ENCODE peak calls at places on chromosomes 1 and 21, in seven cellular contexts. One of them, this sample, is unnamed. For H3K27me3, the result is how much of the 10 kb centered on the place peaks cover.

GRCh38 chr1:158049867-158050266 is 56.4 kb downstream of the KIRREL1 start:
- DNase-seq in brain microvascular endothelial cell: no peak
- DNase-seq in cardiac muscle cell: peak
- DNase-seq in hepatocyte: no peak
- DNase-seq in heart left ventricle: no peak
- DNase-seq in thoracic aorta: no peak
- DNase-seq in lower lobe of right lung: no peak
- DNase-seq in this sample: no peak

GRCh38 chr1:58345215-58346075 is 201.1 kb downstream of the OMA1 start:
- DNase-seq in brain microvascular endothelial cell: no peak
- DNase-seq in cardiac muscle cell: no peak
- DNase-seq in hepatocyte: no peak
- DNase-seq in heart left ventricle: no peak
- DNase-seq in thoracic aorta: no peak
- DNase-seq in lower lobe of right lung: no peak
- DNase-seq in this sample: no peak

GRCh38 chr1:205588691-205589445 is 42.9 kb downstream of the ELK4 start:
- DNase-seq in brain microvascular endothelial cell: peak
- DNase-seq in cardiac muscle cell: peak
- DNase-seq in hepatocyte: peak
- DNase-seq in heart left ventricle: no peak
- DNase-seq in thoracic aorta: no peak
- DNase-seq in lower lobe of right lung: no peak
- DNase-seq in this sample: no peak

GRCh38 chr1:193058529-193059281 is 455 bp downstream of the UCHL5 start:
- DNase-seq in brain microvascular endothelial cell: peak
- DNase-seq in cardiac muscle cell: peak
- DNase-seq in hepatocyte: peak
- DNase-seq in heart left ventricle: peak
- DNase-seq in thoracic aorta: no peak
- DNase-seq in lower lobe of right lung: peak
- DNase-seq in this sample: peak

GRCh38 chr21:45910155-45910547 is 71.4 kb upstream of the COL6A1 start:
- DNase-seq in brain microvascular endothelial cell: no peak
- DNase-seq in cardiac muscle cell: no peak
- DNase-seq in hepatocyte: no peak
- DNase-seq in heart left ventricle: peak
- DNase-seq in thoracic aorta: no peak
- DNase-seq in lower lobe of right lung: no peak
- DNase-seq in this sample: no peak

GRCh38 chr1:162822391-162823200 is 32.1 kb downstream of the HSD17B7 start:
- DNase-seq in brain microvascular endothelial cell: no peak
- DNase-seq in cardiac muscle cell: no peak
- DNase-seq in hepatocyte: peak
- DNase-seq in heart left ventricle: no peak
- DNase-seq in thoracic aorta: no peak
- DNase-seq in lower lobe of right lung: no peak
- DNase-seq in this sample: no peak

GRCh38 chr1:10789392-10790154 is 6.9 kb downstream of the CASZ1 start:
- DNase-seq in brain microvascular endothelial cell: no peak
- DNase-seq in cardiac muscle cell: no peak
- DNase-seq in hepatocyte: no peak
- DNase-seq in heart left ventricle: no peak
- DNase-seq in thoracic aorta: no peak
- DNase-seq in lower lobe of right lung: no peak
- DNase-seq in this sample: no peak

GRCh38 chr21:29264721-29265120 is 34.0 kb upstream of the BACH1 start:
- DNase-seq in brain microvascular endothelial cell: no peak
- DNase-seq in cardiac muscle cell: no peak
- DNase-seq in hepatocyte: no peak
- DNase-seq in heart left ventricle: no peak
- DNase-seq in thoracic aorta: no peak
- DNase-seq in lower lobe of right lung: no peak
- DNase-seq in this sample: no peak

GRCh38 chr1:197076585-197076984 is 9.5 kb upstream of the F13B start:
- DNase-seq in brain microvascular endothelial cell: no peak
- DNase-seq in cardiac muscle cell: no peak
- DNase-seq in hepatocyte: no peak
- DNase-seq in heart left ventricle: no peak
- DNase-seq in thoracic aorta: no peak
- DNase-seq in lower lobe of right lung: no peak
- DNase-seq in this sample: no peak

GRCh38 chr1:58619286-58620054 is 42.4 kb upstream of the TACSTD2 start:
- DNase-seq in brain microvascular endothelial cell: no peak
- DNase-seq in cardiac muscle cell: peak
- DNase-seq in hepatocyte: peak
- DNase-seq in heart left ventricle: no peak
- DNase-seq in thoracic aorta: no peak
- DNase-seq in lower lobe of right lung: no peak
- DNase-seq in this sample: no peak

GRCh38 chr1:109479901-109480300 is 3.8 kb upstream of the ATXN7L2 start:
- DNase-seq in brain microvascular endothelial cell: no peak
- DNase-seq in cardiac muscle cell: no peak
- DNase-seq in hepatocyte: no peak
- DNase-seq in heart left ventricle: no peak
- DNase-seq in thoracic aorta: no peak
- DNase-seq in lower lobe of right lung: no peak
- DNase-seq in this sample: no peak
- H3K27me3 ChIP-seq in brain microvascular endothelial cell: under half
- H3K27me3 ChIP-seq in cardiac muscle cell: under half
- H3K27me3 ChIP-seq in hepatocyte: under half
- H3K27me3 ChIP-seq in heart left ventricle: under half
- H3K27me3 ChIP-seq in thoracic aorta: under half
- H3K27me3 ChIP-seq in lower lobe of right lung: under half
- H3K27me3 ChIP-seq in this sample: under half

GRCh38 chr1:218772575-218772974 is 401.1 kb upstream of the LYPLAL1 start:
- DNase-seq in brain microvascular endothelial cell: peak
- DNase-seq in cardiac muscle cell: peak
- DNase-seq in hepatocyte: no peak
- DNase-seq in heart left ventricle: no peak
- DNase-seq in thoracic aorta: no peak
- DNase-seq in lower lobe of right lung: no peak
- DNase-seq in this sample: no peak
- H3K27me3 ChIP-seq in brain microvascular endothelial cell: under half
- H3K27me3 ChIP-seq in cardiac muscle cell: under half
- H3K27me3 ChIP-seq in hepatocyte: under half
- H3K27me3 ChIP-seq in heart left ventricle: under half
- H3K27me3 ChIP-seq in thoracic aorta: under half
- H3K27me3 ChIP-seq in lower lobe of right lung: under half
- H3K27me3 ChIP-seq in this sample: under half

GRCh38 chr1:223504741-223505140 is 111.5 kb downstream of the CCDC185 start:
- DNase-seq in brain microvascular endothelial cell: peak
- DNase-seq in cardiac muscle cell: peak
- DNase-seq in hepatocyte: no peak
- DNase-seq in heart left ventricle: no peak
- DNase-seq in thoracic aorta: no peak
- DNase-seq in lower lobe of right lung: peak
- DNase-seq in this sample: no peak

GRCh38 chr1:223503348-223503747 is 110.1 kb downstream of the CCDC185 start:
- DNase-seq in brain microvascular endothelial cell: no peak
- DNase-seq in cardiac muscle cell: no peak
- DNase-seq in hepatocyte: no peak
- DNase-seq in heart left ventricle: no peak
- DNase-seq in thoracic aorta: no peak
- DNase-seq in lower lobe of right lung: no peak
- DNase-seq in this sample: no peak

GRCh38 chr1:223512016-223512415 is 118.8 kb downstream of the CCDC185 start:
- DNase-seq in brain microvascular endothelial cell: no peak
- DNase-seq in cardiac muscle cell: no peak
- DNase-seq in hepatocyte: no peak
- DNase-seq in heart left ventricle: no peak
- DNase-seq in thoracic aorta: no peak
- DNase-seq in lower lobe of right lung: no peak
- DNase-seq in this sample: no peak

GRCh38 chr1:223513309-223513708 is 120.1 kb downstream of the CCDC185 start:
- DNase-seq in brain microvascular endothelial cell: no peak
- DNase-seq in cardiac muscle cell: no peak
- DNase-seq in hepatocyte: no peak
- DNase-seq in heart left ventricle: no peak
- DNase-seq in thoracic aorta: no peak
- DNase-seq in lower lobe of right lung: no peak
- DNase-seq in this sample: no peak

DNA sequence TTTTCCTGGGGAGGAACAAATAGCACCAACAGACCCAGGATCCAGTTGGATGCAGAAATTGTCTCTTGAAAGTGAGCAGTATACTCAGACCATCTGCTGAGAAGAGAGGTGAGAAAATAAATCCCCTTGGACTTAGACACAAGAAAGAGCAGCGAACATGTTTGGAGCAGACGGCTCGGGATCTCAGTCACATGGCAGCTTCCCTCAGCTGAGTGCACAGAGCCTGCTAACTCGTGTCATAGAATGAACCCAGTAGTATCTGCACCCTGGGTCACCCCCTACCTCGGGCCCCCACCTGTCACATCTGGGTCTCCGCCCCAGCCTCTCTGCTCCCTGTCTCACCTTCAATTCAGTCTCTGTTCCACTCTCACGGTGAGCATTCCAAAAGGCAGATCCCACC is 115.6 kb downstream of the CCDC185 start:
- DNase-seq in brain microvascular endothelial cell: no peak
- DNase-seq in cardiac muscle cell: no peak
- DNase-seq in hepatocyte: no peak
- DNase-seq in heart left ventricle: no peak
- DNase-seq in thoracic aorta: no peak
- DNase-seq in lower lobe of right lung: no peak
- DNase-seq in this sample: no peak
- H3K27me3 ChIP-seq in brain microvascular endothelial cell: under half
- H3K27me3 ChIP-seq in cardiac muscle cell: under half
- H3K27me3 ChIP-seq in hepatocyte: under half
- H3K27me3 ChIP-seq in heart left ventricle: under half
- H3K27me3 ChIP-seq in thoracic aorta: under half
- H3K27me3 ChIP-seq in lower lobe of right lung: under half
- H3K27me3 ChIP-seq in this sample: under half

DNA sequence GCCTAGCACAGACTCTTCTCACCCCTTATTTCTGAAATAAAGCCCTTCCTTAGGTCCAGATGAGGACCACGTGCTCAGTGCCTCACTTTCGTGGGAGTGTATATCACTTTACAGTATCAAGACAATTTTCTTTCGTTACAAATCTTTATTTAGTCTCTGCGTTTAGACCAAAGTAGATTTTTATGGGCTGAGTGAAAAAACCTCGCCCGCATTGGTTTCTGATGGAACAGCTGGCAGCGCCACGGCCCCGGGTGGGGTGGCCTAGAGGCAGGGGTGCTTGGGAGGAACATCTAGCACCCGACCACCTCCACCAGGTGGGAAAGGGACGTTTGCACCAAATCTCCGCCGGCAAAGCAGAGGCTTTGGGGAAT is 7.6 kb downstream of the SIM2 start:
- DNase-seq in brain microvascular endothelial cell: no peak
- DNase-seq in cardiac muscle cell: no peak
- DNase-seq in hepatocyte: no peak
- DNase-seq in heart left ventricle: no peak
- DNase-seq in thoracic aorta: no peak
- DNase-seq in lower lobe of right lung: no peak
- DNase-seq in this sample: no peak
- H3K27me3 ChIP-seq in brain microvascular endothelial cell: half or more
- H3K27me3 ChIP-seq in cardiac muscle cell: half or more
- H3K27me3 ChIP-seq in hepatocyte: half or more
- H3K27me3 ChIP-seq in heart left ventricle: half or more
- H3K27me3 ChIP-seq in thoracic aorta: under half
- H3K27me3 ChIP-seq in lower lobe of right lung: half or more
- H3K27me3 ChIP-seq in this sample: under half

DNA sequence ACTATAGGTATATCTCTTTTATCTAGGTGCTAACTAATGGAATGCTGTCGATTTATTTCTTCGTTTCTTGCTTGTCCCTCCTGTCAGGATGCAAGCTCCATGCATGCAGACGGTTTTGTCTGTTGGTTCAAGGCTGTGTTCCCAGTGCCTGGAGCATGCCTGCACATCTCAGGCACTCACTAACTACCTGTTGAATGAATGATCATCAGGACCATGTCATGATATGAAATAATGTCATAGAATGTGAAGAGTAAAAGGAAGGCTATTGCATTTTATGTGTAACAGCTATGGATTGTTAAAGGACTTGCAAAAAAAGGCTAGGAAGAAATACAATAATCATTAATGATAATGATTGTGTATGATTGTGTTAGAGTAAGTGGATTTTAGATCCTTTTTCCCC is 4.2 kb downstream of the GPR25 start:
- DNase-seq in brain microvascular endothelial cell: no peak
- DNase-seq in cardiac muscle cell: no peak
- DNase-seq in hepatocyte: no peak
- DNase-seq in heart left ventricle: no peak
- DNase-seq in thoracic aorta: no peak
- DNase-seq in lower lobe of right lung: no peak
- DNase-seq in this sample: no peak
- H3K27me3 ChIP-seq in brain microvascular endothelial cell: under half
- H3K27me3 ChIP-seq in cardiac muscle cell: under half
- H3K27me3 ChIP-seq in hepatocyte: under half
- H3K27me3 ChIP-seq in heart left ventricle: half or more
- H3K27me3 ChIP-seq in thoracic aorta: under half
- H3K27me3 ChIP-seq in lower lobe of right lung: under half
- H3K27me3 ChIP-seq in this sample: under half

GRCh38 chr1:21665711-21666571 is 3.2 kb downstream of the RAP1GAP start:
- DNase-seq in brain microvascular endothelial cell: no peak
- DNase-seq in cardiac muscle cell: no peak
- DNase-seq in hepatocyte: no peak
- DNase-seq in heart left ventricle: peak
- DNase-seq in thoracic aorta: no peak
- DNase-seq in lower lobe of right lung: no peak
- DNase-seq in this sample: no peak
- H3K27me3 ChIP-seq in brain microvascular endothelial cell: half or more
- H3K27me3 ChIP-seq in cardiac muscle cell: under half
- H3K27me3 ChIP-seq in hepatocyte: under half
- H3K27me3 ChIP-seq in heart left ventricle: half or more
- H3K27me3 ChIP-seq in thoracic aorta: under half
- H3K27me3 ChIP-seq in lower lobe of right lung: half or more
- H3K27me3 ChIP-seq in this sample: under half

DNA sequence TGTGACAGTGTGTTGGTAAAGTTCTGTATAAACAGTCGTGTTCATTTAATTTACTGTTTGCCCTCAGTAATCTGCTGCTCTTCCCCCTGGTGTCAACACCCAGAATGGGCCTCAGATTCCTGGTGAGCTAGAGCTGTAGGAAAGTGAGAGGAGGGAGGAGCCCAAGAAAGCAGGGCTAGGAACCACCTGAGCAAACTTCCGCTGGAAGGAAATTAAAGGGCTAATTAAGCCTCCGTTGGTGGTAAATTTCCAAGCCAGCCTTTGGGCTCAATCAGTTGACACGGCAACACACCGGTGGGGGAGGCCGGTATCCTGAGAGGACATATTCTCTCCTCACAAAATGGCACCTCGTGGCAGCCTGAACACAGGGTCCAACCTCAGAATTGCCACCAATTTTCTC is 32.9 kb downstream of the RAB3B start:
- DNase-seq in brain microvascular endothelial cell: no peak
- DNase-seq in cardiac muscle cell: no peak
- DNase-seq in hepatocyte: no peak
- DNase-seq in heart left ventricle: no peak
- DNase-seq in thoracic aorta: no peak
- DNase-seq in lower lobe of right lung: no peak
- DNase-seq in this sample: no peak
- H3K27me3 ChIP-seq in brain microvascular endothelial cell: under half
- H3K27me3 ChIP-seq in cardiac muscle cell: under half
- H3K27me3 ChIP-seq in hepatocyte: under half
- H3K27me3 ChIP-seq in heart left ventricle: under half
- H3K27me3 ChIP-seq in thoracic aorta: under half
- H3K27me3 ChIP-seq in lower lobe of right lung: half or more
- H3K27me3 ChIP-seq in this sample: under half

This sample was measured in GM06990.